ENCODE peak calls at places on chromosomes 11 and 22, in ten cellular contexts. One of them, this sample, is unnamed.

GRCh38 chr11:105856954-105857353 is 165.1 kb downstream of the MSANTD4 start:
- DNase-seq in memory B cell: no peak
- DNase-seq in heart left ventricle: no peak
- DNase-seq in HEK293T: no peak
- DNase-seq in EL: no peak
- DNase-seq in A549: no peak
- DNase-seq in stimulated activated CD4-positive, alpha-beta T cell treated with anti-CD3 and anti-CD28 coated beads, Interleukin-4, amount 100 ng/mL, for 1 hour: no peak
- DNase-seq in MM.1S: no peak
- DNase-seq in cardiac muscle cell: no peak
- DNase-seq in midbrain: no peak
- DNase-seq in this sample: no peak

GRCh38 chr11:18063131-18063530 is 17.1 kb upstream of the TPH1 start:
- DNase-seq in A549: no peak
- DNase-seq in EL: no peak
- DNase-seq in stimulated activated CD4-positive, alpha-beta T cell treated with anti-CD3 and anti-CD28 coated beads, Interleukin-4, amount 100 ng/mL, for 1 hour: no peak
- DNase-seq in HEK293T: no peak
- DNase-seq in heart left ventricle: no peak
- DNase-seq in memory B cell: no peak
- DNase-seq in midbrain: no peak
- DNase-seq in cardiac muscle cell: no peak
- DNase-seq in MM.1S: no peak
- DNase-seq in this sample: no peak

GRCh38 chr11:104164028-104164520 is at the start of gene PDGFD:
- DNase-seq in MM.1S: peak; percentile 75
- DNase-seq in memory B cell: peak; percentile 24
- DNase-seq in HEK293T: peak; percentile 59
- DNase-seq in A549: peak; percentile 90
- DNase-seq in EL: peak; percentile 42
- DNase-seq in cardiac muscle cell: peak; percentile 89
- DNase-seq in heart left ventricle: peak; percentile 72
- DNase-seq in midbrain: no peak
- DNase-seq in stimulated activated CD4-positive, alpha-beta T cell treated with anti-CD3 and anti-CD28 coated beads, Interleukin-4, amount 100 ng/mL, for 1 hour: peak; percentile 2
- DNase-seq in this sample: peak; percentile 77

GRCh38 chr11:1371377-1371776 is 18.4 kb upstream of the BRSK2 start:
- DNase-seq in stimulated activated CD4-positive, alpha-beta T cell treated with anti-CD3 and anti-CD28 coated beads, Interleukin-4, amount 100 ng/mL, for 1 hour: no peak
- DNase-seq in heart left ventricle: no peak
- DNase-seq in EL: no peak
- DNase-seq in HEK293T: no peak
- DNase-seq in midbrain: no peak
- DNase-seq in memory B cell: no peak
- DNase-seq in A549: no peak
- DNase-seq in MM.1S: no peak
- DNase-seq in cardiac muscle cell: no peak
- DNase-seq in this sample: peak; percentile 9

GRCh38 chr22:17085277-17086091 is 684 bp downstream of the IL17RA start:
- DNase-seq in cardiac muscle cell: no peak
- DNase-seq in heart left ventricle: peak; percentile 45
- DNase-seq in EL: peak; percentile 9
- DNase-seq in A549: no peak
- DNase-seq in stimulated activated CD4-positive, alpha-beta T cell treated with anti-CD3 and anti-CD28 coated beads, Interleukin-4, amount 100 ng/mL, for 1 hour: peak; percentile 48
- DNase-seq in memory B cell: peak; percentile 29
- DNase-seq in midbrain: no peak
- DNase-seq in HEK293T: peak; percentile 38
- DNase-seq in MM.1S: no peak
- DNase-seq in this sample: peak; percentile 75

GRCh38 chr11:762421-763072 is 14.7 kb downstream of the GATD1 start:
- DNase-seq in MM.1S: no peak
- DNase-seq in HEK293T: no peak
- DNase-seq in stimulated activated CD4-positive, alpha-beta T cell treated with anti-CD3 and anti-CD28 coated beads, Interleukin-4, amount 100 ng/mL, for 1 hour: no peak
- DNase-seq in A549: peak; percentile 71
- DNase-seq in memory B cell: no peak
- DNase-seq in heart left ventricle: no peak
- DNase-seq in midbrain: peak; percentile 44
- DNase-seq in cardiac muscle cell: peak; percentile 74
- DNase-seq in EL: peak; percentile 96
- DNase-seq in this sample: no peak

GRCh38 chr22:44758354-44758969 is 6.1 kb downstream of the ARHGAP8 start:
- DNase-seq in cardiac muscle cell: peak; percentile 52
- DNase-seq in EL: peak; percentile 48
- DNase-seq in A549: no peak
- DNase-seq in stimulated activated CD4-positive, alpha-beta T cell treated with anti-CD3 and anti-CD28 coated beads, Interleukin-4, amount 100 ng/mL, for 1 hour: no peak
- DNase-seq in MM.1S: no peak
- DNase-seq in midbrain: no peak
- DNase-seq in heart left ventricle: no peak
- DNase-seq in memory B cell: no peak
- DNase-seq in HEK293T: no peak
- DNase-seq in this sample: no peak

GRCh38 chr22:17379939-17380710 is 10.9 kb downstream of the CECR2 start:
- DNase-seq in cardiac muscle cell: no peak
- DNase-seq in midbrain: no peak
- DNase-seq in HEK293T: no peak
- DNase-seq in heart left ventricle: peak; percentile 30
- DNase-seq in EL: no peak
- DNase-seq in A549: no peak
- DNase-seq in memory B cell: no peak
- DNase-seq in stimulated activated CD4-positive, alpha-beta T cell treated with anti-CD3 and anti-CD28 coated beads, Interleukin-4, amount 100 ng/mL, for 1 hour: no peak
- DNase-seq in MM.1S: no peak
- DNase-seq in this sample: no peak

GRCh38 chr22:33109532-33110148 is 51.5 kb upstream of the SYN3 start:
- DNase-seq in EL: no peak
- DNase-seq in cardiac muscle cell: no peak
- DNase-seq in stimulated activated CD4-positive, alpha-beta T cell treated with anti-CD3 and anti-CD28 coated beads, Interleukin-4, amount 100 ng/mL, for 1 hour: no peak
- DNase-seq in memory B cell: no peak
- DNase-seq in midbrain: no peak
- DNase-seq in HEK293T: no peak
- DNase-seq in heart left ventricle: no peak
- DNase-seq in A549: no peak
- DNase-seq in MM.1S: no peak
- DNase-seq in this sample: no peak

GRCh38 chr11:113378013-113378412 is 9.6 kb upstream of the ANKK1 start:
- DNase-seq in EL: no peak
- DNase-seq in heart left ventricle: no peak
- DNase-seq in stimulated activated CD4-positive, alpha-beta T cell treated with anti-CD3 and anti-CD28 coated beads, Interleukin-4, amount 100 ng/mL, for 1 hour: no peak
- DNase-seq in memory B cell: no peak
- DNase-seq in midbrain: no peak
- DNase-seq in HEK293T: no peak
- DNase-seq in A549: no peak
- DNase-seq in MM.1S: no peak
- DNase-seq in cardiac muscle cell: no peak
- DNase-seq in this sample: no peak

GRCh38 chr11:15707971-15708370 is 593.2 kb downstream of the INSC start:
- DNase-seq in A549: peak; percentile 33
- DNase-seq in memory B cell: no peak
- DNase-seq in midbrain: no peak
- DNase-seq in cardiac muscle cell: peak; percentile 74
- DNase-seq in stimulated activated CD4-positive, alpha-beta T cell treated with anti-CD3 and anti-CD28 coated beads, Interleukin-4, amount 100 ng/mL, for 1 hour: no peak
- DNase-seq in MM.1S: no peak
- DNase-seq in HEK293T: no peak
- DNase-seq in heart left ventricle: peak; percentile 32
- DNase-seq in EL: peak; percentile 67
- DNase-seq in this sample: peak; percentile 52

GRCh38 chr11:10302294-10302743 is 2.6 kb upstream of the ADM start:
- DNase-seq in midbrain: no peak
- DNase-seq in cardiac muscle cell: peak; percentile 33
- DNase-seq in HEK293T: no peak
- DNase-seq in heart left ventricle: no peak
- DNase-seq in memory B cell: no peak
- DNase-seq in MM.1S: no peak
- DNase-seq in stimulated activated CD4-positive, alpha-beta T cell treated with anti-CD3 and anti-CD28 coated beads, Interleukin-4, amount 100 ng/mL, for 1 hour: no peak
- DNase-seq in A549: no peak
- DNase-seq in EL: no peak
- DNase-seq in this sample: peak; percentile 40

GRCh38 chr11:57493507-57494503 is 21.7 kb downstream of the SLC43A1 start:
- DNase-seq in MM.1S: peak; percentile 65
- DNase-seq in memory B cell: peak; percentile 79
- DNase-seq in stimulated activated CD4-positive, alpha-beta T cell treated with anti-CD3 and anti-CD28 coated beads, Interleukin-4, amount 100 ng/mL, for 1 hour: peak; percentile 78
- DNase-seq in cardiac muscle cell: peak; percentile 43
- DNase-seq in A549: peak; percentile 73
- DNase-seq in midbrain: peak; percentile 31
- DNase-seq in heart left ventricle: peak; percentile 53
- DNase-seq in HEK293T: peak; percentile 58
- DNase-seq in EL: peak; percentile 31
- DNase-seq in this sample: peak; percentile 74

GRCh38 chr11:14907411-14908213 is 15.6 kb upstream of the CYP2R1 start:
- DNase-seq in stimulated activated CD4-positive, alpha-beta T cell treated with anti-CD3 and anti-CD28 coated beads, Interleukin-4, amount 100 ng/mL, for 1 hour: peak; percentile 90
- DNase-seq in EL: peak; percentile 36
- DNase-seq in HEK293T: peak; percentile 49
- DNase-seq in heart left ventricle: peak; percentile 73
- DNase-seq in memory B cell: peak; percentile 85
- DNase-seq in midbrain: peak; percentile 62
- DNase-seq in MM.1S: peak; percentile 66
- DNase-seq in A549: peak; percentile 61
- DNase-seq in cardiac muscle cell: peak; percentile 68
- DNase-seq in this sample: peak; percentile 90

GRCh38 chr11:44792171-44792570 is 65.4 kb downstream of the TSPAN18 start:
- DNase-seq in A549: no peak
- DNase-seq in heart left ventricle: no peak
- DNase-seq in cardiac muscle cell: no peak
- DNase-seq in stimulated activated CD4-positive, alpha-beta T cell treated with anti-CD3 and anti-CD28 coated beads, Interleukin-4, amount 100 ng/mL, for 1 hour: no peak
- DNase-seq in memory B cell: no peak
- DNase-seq in HEK293T: no peak
- DNase-seq in EL: no peak
- DNase-seq in midbrain: no peak
- DNase-seq in MM.1S: no peak
- DNase-seq in this sample: no peak

GRCh38 chr22:37601540-37602442 is 6.8 kb upstream of the GGA1 start:
- DNase-seq in MM.1S: peak; percentile 80
- DNase-seq in midbrain: no peak
- DNase-seq in A549: peak; percentile 30
- DNase-seq in stimulated activated CD4-positive, alpha-beta T cell treated with anti-CD3 and anti-CD28 coated beads, Interleukin-4, amount 100 ng/mL, for 1 hour: no peak
- DNase-seq in memory B cell: no peak
- DNase-seq in heart left ventricle: no peak
- DNase-seq in cardiac muscle cell: peak; percentile 75
- DNase-seq in EL: peak; percentile 69
- DNase-seq in HEK293T: peak; percentile 60
- DNase-seq in this sample: no peak

GRCh38 chr22:38317237-38317994 is at the start of gene CSNK1E:
- DNase-seq in A549: peak; percentile 44
- DNase-seq in stimulated activated CD4-positive, alpha-beta T cell treated with anti-CD3 and anti-CD28 coated beads, Interleukin-4, amount 100 ng/mL, for 1 hour: peak; percentile 76
- DNase-seq in midbrain: peak; percentile 74
- DNase-seq in MM.1S: peak; percentile 78
- DNase-seq in EL: peak; percentile 70
- DNase-seq in HEK293T: peak; percentile 96
- DNase-seq in cardiac muscle cell: peak; percentile 77
- DNase-seq in memory B cell: peak; percentile 69
- DNase-seq in heart left ventricle: peak; percentile 86
- DNase-seq in this sample: peak; percentile 91

This sample was measured in Right ventricle myocardium superior.